ENCODE peak calls at places on chromosomes 13 and 19, in six cellular contexts. One of them, this sample, is unnamed.
A peak's percentile ranks its signal among the peaks of the same experiment; 100 is the strongest.

GRCh38 chr19:11191273-11191755 is 6.0 kb downstream of the KANK2 start:
- DNase-seq in mammary epithelial cell: peak; percentile 5
- DNase-seq in endothelial cell of umbilical vein: peak; percentile 40
- DNase-seq in ascending aorta: peak; percentile 62
- DNase-seq in stomach: peak; percentile 36
- DNase-seq in OCI-LY7: peak; percentile 75
- DNase-seq in this sample: peak; percentile 57

GRCh38 chr13:50075619-50076097 is 60.4 kb downstream of the KCNRG start:
- DNase-seq in mammary epithelial cell: peak; percentile 38
- DNase-seq in ascending aorta: no peak
- DNase-seq in stomach: no peak
- DNase-seq in OCI-LY7: peak; percentile 62
- DNase-seq in endothelial cell of umbilical vein: peak; percentile 47
- DNase-seq in this sample: peak; percentile 39

GRCh38 chr13:36096411-36097184 is 34.6 kb downstream of the DCLK1 start:
- DNase-seq in endothelial cell of umbilical vein: no peak
- DNase-seq in ascending aorta: no peak
- DNase-seq in mammary epithelial cell: peak; percentile 4
- DNase-seq in stomach: no peak
- DNase-seq in OCI-LY7: no peak
- DNase-seq in this sample: no peak

GRCh38 chr19:3162418-3163229 is 15.9 kb upstream of the S1PR4 start:
- DNase-seq in endothelial cell of umbilical vein: no peak
- DNase-seq in ascending aorta: no peak
- DNase-seq in OCI-LY7: peak; percentile 55
- DNase-seq in mammary epithelial cell: no peak
- DNase-seq in stomach: no peak
- DNase-seq in this sample: no peak

GRCh38 chr13:40483601-40484000 is 182.8 kb downstream of the FOXO1 start:
- DNase-seq in stomach: no peak
- DNase-seq in mammary epithelial cell: no peak
- DNase-seq in endothelial cell of umbilical vein: no peak
- DNase-seq in ascending aorta: no peak
- DNase-seq in OCI-LY7: peak; percentile 73
- DNase-seq in this sample: no peak

GRCh38 chr19:45640849-45641273 is 1.7 kb upstream of the EML2 start:
- DNase-seq in OCI-LY7: no peak
- DNase-seq in stomach: peak; percentile 50
- DNase-seq in ascending aorta: no peak
- DNase-seq in endothelial cell of umbilical vein: no peak
- DNase-seq in mammary epithelial cell: peak; percentile 85
- DNase-seq in this sample: no peak

GRCh38 chr19:2711175-2711936 is 8.9 kb upstream of the GNG7 start:
- DNase-seq in mammary epithelial cell: no peak
- DNase-seq in stomach: no peak
- DNase-seq in endothelial cell of umbilical vein: no peak
- DNase-seq in OCI-LY7: peak; percentile 48
- DNase-seq in ascending aorta: no peak
- DNase-seq in this sample: peak; percentile 50

GRCh38 chr19:19459707-19460251 is 54.3 kb downstream of the GATAD2A start:
- DNase-seq in stomach: peak; percentile 41
- DNase-seq in mammary epithelial cell: no peak
- DNase-seq in ascending aorta: peak; percentile 44
- DNase-seq in endothelial cell of umbilical vein: peak; percentile 73
- DNase-seq in OCI-LY7: peak; percentile 82
- DNase-seq in this sample: peak; percentile 60

GRCh38 chr19:13260883-13261653 is 110.9 kb downstream of the IER2 start:
- DNase-seq in stomach: peak; percentile 33
- DNase-seq in ascending aorta: no peak
- DNase-seq in mammary epithelial cell: peak; percentile 94
- DNase-seq in endothelial cell of umbilical vein: peak; percentile 57
- DNase-seq in OCI-LY7: no peak
- DNase-seq in this sample: peak; percentile 89

GRCh38 chr13:96089139-96089538 is 768 bp upstream of the HS6ST3 start:
- DNase-seq in stomach: no peak
- DNase-seq in OCI-LY7: no peak
- DNase-seq in endothelial cell of umbilical vein: no peak
- DNase-seq in ascending aorta: no peak
- DNase-seq in mammary epithelial cell: no peak
- DNase-seq in this sample: no peak
- H3K4me3 ChIP-seq in stomach: no peak overlapping the region
- H3K4me3 ChIP-seq in OCI-LY7: no peak overlapping the region
- H3K4me3 ChIP-seq in endothelial cell of umbilical vein: no peak overlapping the region
- H3K4me3 ChIP-seq in ascending aorta: no peak overlapping the region
- H3K4me3 ChIP-seq in mammary epithelial cell: no peak overlapping the region
- H3K4me3 ChIP-seq in this sample: no peak overlapping the region

GRCh38 chr19:48186541-48186991 is 16.1 kb downstream of the ZSWIM9 start:
- DNase-seq in mammary epithelial cell: no peak
- DNase-seq in stomach: no peak
- DNase-seq in ascending aorta: no peak
- DNase-seq in endothelial cell of umbilical vein: no peak
- DNase-seq in OCI-LY7: peak; percentile 93
- DNase-seq in this sample: no peak

GRCh38 chr19:48192750-48193149 is 22.3 kb downstream of the ZSWIM9 start:
- DNase-seq in endothelial cell of umbilical vein: no peak
- DNase-seq in stomach: no peak
- DNase-seq in ascending aorta: no peak
- DNase-seq in OCI-LY7: no peak
- DNase-seq in mammary epithelial cell: no peak
- DNase-seq in this sample: no peak

GRCh38 chr19:48186015-48186414 is 15.5 kb downstream of the ZSWIM9 start:
- DNase-seq in OCI-LY7: peak; percentile 36
- DNase-seq in endothelial cell of umbilical vein: no peak
- DNase-seq in stomach: no peak
- DNase-seq in mammary epithelial cell: no peak
- DNase-seq in ascending aorta: no peak
- DNase-seq in this sample: no peak

GRCh38 chr19:48194041-48194871 is 23.8 kb downstream of the ZSWIM9 start:
- DNase-seq in mammary epithelial cell: no peak
- DNase-seq in OCI-LY7: peak; percentile 56
- DNase-seq in endothelial cell of umbilical vein: no peak
- DNase-seq in stomach: no peak
- DNase-seq in ascending aorta: no peak
- DNase-seq in this sample: no peak

DNA sequence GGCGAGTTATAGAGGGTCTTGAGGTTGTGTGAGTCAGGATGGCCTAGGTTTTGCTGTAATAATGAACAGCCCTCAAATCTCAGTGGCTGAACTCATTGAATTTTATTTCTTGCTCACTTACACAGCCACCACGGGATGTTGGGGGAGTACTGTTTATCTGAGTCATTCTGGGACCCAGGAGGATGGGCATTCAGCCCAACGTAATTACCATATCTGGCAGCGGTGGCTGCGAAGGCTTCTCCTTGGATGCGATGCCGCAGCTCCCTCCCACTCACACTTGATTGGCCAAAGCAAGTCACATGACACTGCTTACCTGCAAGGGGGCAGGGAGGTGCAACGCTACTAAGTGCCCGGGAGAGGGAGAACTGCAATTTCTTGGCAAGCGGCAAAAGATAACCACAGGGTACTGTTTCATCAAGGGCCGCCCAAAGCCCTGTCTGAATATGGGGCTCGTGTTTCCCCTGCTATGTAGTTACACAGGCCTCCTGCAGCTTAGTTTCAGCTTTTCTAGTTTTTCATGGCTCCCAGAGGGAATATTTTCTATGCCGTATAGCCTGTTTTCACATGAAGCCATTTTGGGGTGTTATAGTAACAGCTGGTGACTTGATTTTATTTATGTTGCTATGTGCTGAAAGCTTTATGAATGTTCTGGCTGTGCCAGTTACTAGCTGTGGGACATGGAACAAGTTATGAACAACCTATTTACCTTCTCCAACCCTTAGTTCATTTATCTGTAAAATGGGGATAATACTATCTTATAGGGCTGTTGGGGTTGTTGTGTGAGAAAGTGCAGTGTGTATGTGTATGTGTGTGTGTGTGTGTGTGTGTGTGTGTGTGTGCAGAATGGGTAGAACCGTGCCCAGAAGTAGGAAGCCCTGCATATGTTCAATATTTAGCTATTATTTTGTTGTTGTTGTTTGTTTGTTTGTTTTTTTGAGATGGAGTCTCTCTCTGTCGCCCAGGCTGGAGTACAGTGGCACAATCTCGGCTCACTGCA is 20.1 kb downstream of the ZSWIM9 start:
- DNase-seq in stomach: peak; percentile 61
- DNase-seq in endothelial cell of umbilical vein: no peak
- DNase-seq in OCI-LY7: peak; percentile 90
- DNase-seq in ascending aorta: no peak
- DNase-seq in mammary epithelial cell: peak; percentile 99
- DNase-seq in this sample: peak; percentile 88
- TF ChIP-seq CTCF in stomach: no peak
- TF ChIP-seq CTCF in endothelial cell of umbilical vein: no peak
- TF ChIP-seq CTCF in OCI-LY7: peak; percentile 69
- TF ChIP-seq CTCF in ascending aorta: no peak
- TF ChIP-seq CTCF in mammary epithelial cell: no peak
- TF ChIP-seq CTCF in this sample: peak; percentile 25

GRCh38 chr13:38369058-38369457 is 19.4 kb downstream of the UFM1 start:
- DNase-seq in mammary epithelial cell: no peak
- DNase-seq in ascending aorta: no peak
- DNase-seq in endothelial cell of umbilical vein: no peak
- DNase-seq in OCI-LY7: no peak
- DNase-seq in stomach: no peak
- DNase-seq in this sample: no peak
- H3K4me3 ChIP-seq in mammary epithelial cell: no peak overlapping the region
- H3K4me3 ChIP-seq in ascending aorta: no peak overlapping the region
- H3K4me3 ChIP-seq in endothelial cell of umbilical vein: no peak overlapping the region
- H3K4me3 ChIP-seq in OCI-LY7: no peak overlapping the region
- H3K4me3 ChIP-seq in stomach: no peak overlapping the region
- H3K4me3 ChIP-seq in this sample: no peak overlapping the region

DNA sequence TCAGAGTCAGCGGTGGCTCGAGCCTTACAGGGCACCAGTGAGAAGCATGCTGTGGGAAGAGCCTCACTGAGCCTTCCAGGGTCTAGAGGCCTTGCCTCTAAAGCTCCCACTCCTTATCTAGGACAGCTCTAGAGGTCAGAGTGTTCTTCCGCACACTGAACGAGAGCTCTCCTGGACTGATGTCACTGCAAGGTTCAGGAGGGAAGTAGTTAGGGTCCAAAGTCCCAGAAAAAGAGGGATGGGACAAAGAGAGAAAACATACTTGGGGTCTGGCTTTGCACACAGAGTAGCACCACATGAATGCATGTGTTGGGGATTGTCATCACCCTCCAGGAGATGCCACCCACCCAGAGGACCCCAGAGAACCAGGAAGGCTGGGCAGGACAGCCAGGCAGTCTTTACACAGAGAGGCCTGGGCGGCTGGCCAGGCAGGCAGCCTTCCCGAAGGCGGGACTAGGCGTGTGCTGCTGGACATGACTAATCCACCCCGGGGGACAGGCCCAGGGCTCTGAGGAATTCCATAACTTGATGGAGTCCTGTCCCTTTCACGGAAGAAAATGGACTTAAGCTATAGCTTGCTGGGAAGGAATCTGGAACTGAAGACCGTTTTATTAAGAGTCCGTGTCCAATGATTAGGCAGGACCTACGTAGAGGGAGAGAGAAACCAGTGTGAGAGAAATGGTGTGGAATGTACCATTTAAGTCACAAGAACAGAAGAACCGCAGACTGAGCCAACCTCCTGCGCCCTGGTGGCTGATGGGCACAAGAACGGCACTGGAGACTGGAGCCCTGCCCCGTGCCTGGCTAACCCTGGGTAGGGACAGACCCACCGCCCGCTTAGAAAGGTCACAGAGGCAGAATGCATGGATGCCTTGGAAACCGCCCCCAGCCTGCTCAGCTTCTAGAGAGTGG is 16.7 kb upstream of the EPHX3 start:
- DNase-seq in mammary epithelial cell: peak; percentile 75
- DNase-seq in endothelial cell of umbilical vein: peak; percentile 80
- DNase-seq in stomach: peak; percentile 76
- DNase-seq in OCI-LY7: no peak
- DNase-seq in ascending aorta: peak; percentile 54
- DNase-seq in this sample: peak; percentile 94
- TF ChIP-seq CTCF in mammary epithelial cell: no peak
- TF ChIP-seq CTCF in endothelial cell of umbilical vein: no peak
- TF ChIP-seq CTCF in stomach: no peak
- TF ChIP-seq CTCF in OCI-LY7: no peak
- TF ChIP-seq CTCF in ascending aorta: no peak
- TF ChIP-seq CTCF in this sample: no peak

GRCh38 chr13:110562696-110563462 is 1.4 kb upstream of the RAB20 start:
- DNase-seq in endothelial cell of umbilical vein: no peak
- DNase-seq in ascending aorta: no peak
- DNase-seq in stomach: no peak
- DNase-seq in OCI-LY7: no peak
- DNase-seq in mammary epithelial cell: no peak
- DNase-seq in this sample: no peak
- H3K4me3 ChIP-seq in endothelial cell of umbilical vein: no peak overlapping the region
- H3K4me3 ChIP-seq in ascending aorta: peak overlapping the region; percentile 82
- H3K4me3 ChIP-seq in stomach: peak overlapping the region; percentile 72
- H3K4me3 ChIP-seq in OCI-LY7: peak overlapping the region; percentile 71
- H3K4me3 ChIP-seq in mammary epithelial cell: peak overlapping the region; percentile 91
- H3K4me3 ChIP-seq in this sample: no peak overlapping the region

DNA sequence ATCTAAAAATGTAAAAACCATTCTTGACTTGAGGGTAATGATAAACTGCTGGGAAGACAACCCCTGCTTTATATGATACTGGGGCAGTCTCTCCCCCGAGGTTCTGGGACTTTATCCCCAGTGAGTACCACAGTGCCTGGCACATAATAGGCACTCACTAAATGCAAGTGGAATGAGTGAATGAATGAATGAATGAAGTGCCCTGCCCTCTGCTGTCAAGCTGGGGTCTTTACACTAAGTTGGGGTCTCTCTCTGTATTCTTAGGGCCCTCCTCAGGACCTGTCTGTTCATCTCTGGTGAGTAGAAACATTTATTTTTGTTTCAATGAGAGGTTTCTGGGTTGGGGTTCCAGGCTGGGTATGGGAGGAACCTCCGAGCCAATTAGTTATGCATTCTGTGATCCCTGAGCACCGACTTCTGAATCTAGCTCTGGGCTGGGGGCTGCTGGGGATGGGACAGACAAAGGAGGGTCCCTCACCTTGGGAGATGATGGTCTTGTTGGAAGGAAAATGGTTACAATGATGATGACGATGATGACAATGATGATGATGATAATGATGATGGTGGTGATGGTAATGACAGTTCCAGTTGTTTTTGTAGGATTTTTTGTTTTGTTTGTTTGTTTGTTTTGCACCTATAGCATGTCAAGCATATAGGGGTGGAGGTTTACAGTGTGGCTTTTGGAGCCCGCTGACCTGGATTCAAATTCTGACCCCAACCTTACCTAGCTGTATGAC is 44.3 kb upstream of the ADGRE1 start:
- DNase-seq in OCI-LY7: no peak
- DNase-seq in mammary epithelial cell: no peak
- DNase-seq in ascending aorta: no peak
- DNase-seq in endothelial cell of umbilical vein: no peak
- DNase-seq in stomach: no peak
- DNase-seq in this sample: no peak
- TF ChIP-seq CTCF in OCI-LY7: no peak
- TF ChIP-seq CTCF in mammary epithelial cell: no peak
- TF ChIP-seq CTCF in ascending aorta: no peak
- TF ChIP-seq CTCF in endothelial cell of umbilical vein: no peak
- TF ChIP-seq CTCF in stomach: no peak
- TF ChIP-seq CTCF in this sample: no peak